ENCODE peak calls at places on chromosome 11, in nine cellular contexts. One of them, this sample, is unnamed.
A peak's percentile ranks its signal among the peaks of the same experiment; 100 is the strongest.

GRCh38 chr11:59669611-59670009 is 773 bp upstream of the PATL1 start:
- DNase-seq in AG04449: peak; percentile 16
- DNase-seq in GM12891: no peak
- DNase-seq in frontal cortex: no peak
- DNase-seq in NCI-H1092 treated with DMSO at 0.1 percent for 48 hours: no peak
- DNase-seq in amygdala: peak; percentile 79
- DNase-seq in spleen: peak; percentile 91
- DNase-seq in activated T-cell treated with anti-CD3 and anti-CD28 coated beads, Interleukin-2, amount 50 U/mL, for 72 hours: no peak
- DNase-seq in stimulated activated CD4-positive, alpha-beta T cell treated with anti-CD3 and anti-CD28 coated beads, Interleukin-4, amount 100 ng/mL, for 48 hours: no peak
- DNase-seq in this sample: peak; percentile 67

GRCh38 chr11:17230867-17231851 is 23.4 kb upstream of the PIK3C2A start:
- DNase-seq in amygdala: no peak
- DNase-seq in stimulated activated CD4-positive, alpha-beta T cell treated with anti-CD3 and anti-CD28 coated beads, Interleukin-4, amount 100 ng/mL, for 48 hours: peak; percentile 51
- DNase-seq in activated T-cell treated with anti-CD3 and anti-CD28 coated beads, Interleukin-2, amount 50 U/mL, for 72 hours: peak; percentile 68
- DNase-seq in spleen: no peak
- DNase-seq in NCI-H1092 treated with DMSO at 0.1 percent for 48 hours: no peak
- DNase-seq in frontal cortex: no peak
- DNase-seq in GM12891: no peak
- DNase-seq in AG04449: no peak
- DNase-seq in this sample: no peak

GRCh38 chr11:17400048-17400775 is 11.8 kb upstream of the KCNJ11 start:
- DNase-seq in NCI-H1092 treated with DMSO at 0.1 percent for 48 hours: no peak
- DNase-seq in stimulated activated CD4-positive, alpha-beta T cell treated with anti-CD3 and anti-CD28 coated beads, Interleukin-4, amount 100 ng/mL, for 48 hours: no peak
- DNase-seq in spleen: peak; percentile 75
- DNase-seq in amygdala: no peak
- DNase-seq in AG04449: no peak
- DNase-seq in GM12891: peak; percentile 43
- DNase-seq in frontal cortex: no peak
- DNase-seq in activated T-cell treated with anti-CD3 and anti-CD28 coated beads, Interleukin-2, amount 50 U/mL, for 72 hours: no peak
- DNase-seq in this sample: no peak

GRCh38 chr11:34363363-34364084 is 5.7 kb upstream of the ABTB2 start:
- DNase-seq in NCI-H1092 treated with DMSO at 0.1 percent for 48 hours: no peak
- DNase-seq in amygdala: no peak
- DNase-seq in frontal cortex: no peak
- DNase-seq in AG04449: no peak
- DNase-seq in stimulated activated CD4-positive, alpha-beta T cell treated with anti-CD3 and anti-CD28 coated beads, Interleukin-4, amount 100 ng/mL, for 48 hours: no peak
- DNase-seq in spleen: no peak
- DNase-seq in activated T-cell treated with anti-CD3 and anti-CD28 coated beads, Interleukin-2, amount 50 U/mL, for 72 hours: no peak
- DNase-seq in GM12891: no peak
- DNase-seq in this sample: no peak

GRCh38 chr11:133443361-133443760 is 88.9 kb downstream of the OPCML start:
- DNase-seq in spleen: no peak
- DNase-seq in amygdala: no peak
- DNase-seq in NCI-H1092 treated with DMSO at 0.1 percent for 48 hours: no peak
- DNase-seq in AG04449: no peak
- DNase-seq in activated T-cell treated with anti-CD3 and anti-CD28 coated beads, Interleukin-2, amount 50 U/mL, for 72 hours: no peak
- DNase-seq in frontal cortex: no peak
- DNase-seq in stimulated activated CD4-positive, alpha-beta T cell treated with anti-CD3 and anti-CD28 coated beads, Interleukin-4, amount 100 ng/mL, for 48 hours: no peak
- DNase-seq in GM12891: no peak
- DNase-seq in this sample: no peak

GRCh38 chr11:130508913-130509312 is 60.5 kb downstream of the ADAMTS15 start:
- DNase-seq in spleen: no peak
- DNase-seq in stimulated activated CD4-positive, alpha-beta T cell treated with anti-CD3 and anti-CD28 coated beads, Interleukin-4, amount 100 ng/mL, for 48 hours: no peak
- DNase-seq in GM12891: no peak
- DNase-seq in AG04449: no peak
- DNase-seq in activated T-cell treated with anti-CD3 and anti-CD28 coated beads, Interleukin-2, amount 50 U/mL, for 72 hours: no peak
- DNase-seq in NCI-H1092 treated with DMSO at 0.1 percent for 48 hours: no peak
- DNase-seq in frontal cortex: no peak
- DNase-seq in amygdala: no peak
- DNase-seq in this sample: no peak

GRCh38 chr11:119832536-119832935 is 103.5 kb upstream of the NECTIN1 start:
- DNase-seq in amygdala: no peak
- DNase-seq in frontal cortex: no peak
- DNase-seq in NCI-H1092 treated with DMSO at 0.1 percent for 48 hours: peak; percentile 87
- DNase-seq in activated T-cell treated with anti-CD3 and anti-CD28 coated beads, Interleukin-2, amount 50 U/mL, for 72 hours: no peak
- DNase-seq in GM12891: no peak
- DNase-seq in spleen: no peak
- DNase-seq in stimulated activated CD4-positive, alpha-beta T cell treated with anti-CD3 and anti-CD28 coated beads, Interleukin-4, amount 100 ng/mL, for 48 hours: no peak
- DNase-seq in AG04449: no peak
- DNase-seq in this sample: peak; percentile 53

GRCh38 chr11:693887-694562 is 997 bp downstream of the DEAF1 start:
- DNase-seq in NCI-H1092 treated with DMSO at 0.1 percent for 48 hours: no peak
- DNase-seq in AG04449: no peak
- DNase-seq in amygdala: no peak
- DNase-seq in activated T-cell treated with anti-CD3 and anti-CD28 coated beads, Interleukin-2, amount 50 U/mL, for 72 hours: no peak
- DNase-seq in frontal cortex: no peak
- DNase-seq in stimulated activated CD4-positive, alpha-beta T cell treated with anti-CD3 and anti-CD28 coated beads, Interleukin-4, amount 100 ng/mL, for 48 hours: no peak
- DNase-seq in spleen: peak; percentile 88
- DNase-seq in GM12891: no peak
- DNase-seq in this sample: peak; percentile 69

GRCh38 chr11:111362887-111363411 is 16.1 kb downstream of the POU2AF1 start:
- DNase-seq in spleen: no peak
- DNase-seq in amygdala: no peak
- DNase-seq in activated T-cell treated with anti-CD3 and anti-CD28 coated beads, Interleukin-2, amount 50 U/mL, for 72 hours: no peak
- DNase-seq in GM12891: no peak
- DNase-seq in stimulated activated CD4-positive, alpha-beta T cell treated with anti-CD3 and anti-CD28 coated beads, Interleukin-4, amount 100 ng/mL, for 48 hours: no peak
- DNase-seq in AG04449: no peak
- DNase-seq in frontal cortex: no peak
- DNase-seq in NCI-H1092 treated with DMSO at 0.1 percent for 48 hours: no peak
- DNase-seq in this sample: peak; percentile 83

GRCh38 chr11:61975638-61976419 is 8.4 kb upstream of the FTH1 start:
- DNase-seq in GM12891: no peak
- DNase-seq in frontal cortex: no peak
- DNase-seq in activated T-cell treated with anti-CD3 and anti-CD28 coated beads, Interleukin-2, amount 50 U/mL, for 72 hours: no peak
- DNase-seq in amygdala: no peak
- DNase-seq in AG04449: no peak
- DNase-seq in NCI-H1092 treated with DMSO at 0.1 percent for 48 hours: no peak
- DNase-seq in stimulated activated CD4-positive, alpha-beta T cell treated with anti-CD3 and anti-CD28 coated beads, Interleukin-4, amount 100 ng/mL, for 48 hours: no peak
- DNase-seq in spleen: peak; percentile 43
- DNase-seq in this sample: no peak

GRCh38 chr11:95338430-95338991 is 107.5 kb upstream of the SESN3 start:
- DNase-seq in GM12891: no peak
- DNase-seq in NCI-H1092 treated with DMSO at 0.1 percent for 48 hours: peak; percentile 93
- DNase-seq in amygdala: peak; percentile 46
- DNase-seq in frontal cortex: no peak
- DNase-seq in stimulated activated CD4-positive, alpha-beta T cell treated with anti-CD3 and anti-CD28 coated beads, Interleukin-4, amount 100 ng/mL, for 48 hours: no peak
- DNase-seq in AG04449: no peak
- DNase-seq in activated T-cell treated with anti-CD3 and anti-CD28 coated beads, Interleukin-2, amount 50 U/mL, for 72 hours: no peak
- DNase-seq in spleen: peak; percentile 70
- DNase-seq in this sample: peak; percentile 66

GRCh38 chr11:61899146-61899841 is 7.9 kb upstream of the FADS3 start:
- DNase-seq in NCI-H1092 treated with DMSO at 0.1 percent for 48 hours: peak; percentile 75
- DNase-seq in frontal cortex: peak; percentile 86
- DNase-seq in amygdala: peak; percentile 83
- DNase-seq in GM12891: peak; percentile 99
- DNase-seq in activated T-cell treated with anti-CD3 and anti-CD28 coated beads, Interleukin-2, amount 50 U/mL, for 72 hours: peak; percentile 97
- DNase-seq in stimulated activated CD4-positive, alpha-beta T cell treated with anti-CD3 and anti-CD28 coated beads, Interleukin-4, amount 100 ng/mL, for 48 hours: peak; percentile 82
- DNase-seq in AG04449: no peak
- DNase-seq in spleen: peak; percentile 100
- DNase-seq in this sample: peak; percentile 91